ENCODE peak calls at places on chromosomes 13 and 19, in four cellular contexts. X is neuronal stem cell, R is IMR-90, Y is mesendoderm. I is an unnamed sample.

GRCh38 chr13:26721251-26721939 is 39.2 kb downstream of the GPR12 start:
- DNase-seq in R (no peak), X (no peak), Y (no peak), I (no peak)

GRCh38 chr13:49300716-49301589 is 53.2 kb downstream of the CDADC1 start:
- DNase-seq in X (peak), R (peak), Y (peak), I (peak)

GRCh38 chr13:88670509-88670908 is 999.3 kb downstream of the SLITRK5 start:
- DNase-seq in Y (no peak), X (no peak), R (no peak), I (no peak)

GRCh38 chr19:33226550-33227241 is 1.0 kb upstream of the SLC7A10 start:
- DNase-seq in X (no peak), R (no peak), Y (peak), I (no peak)

GRCh38 chr13:89061821-89062220 is 1390.7 kb downstream of the SLITRK5 start:
- DNase-seq in Y (no peak), R (no peak), X (no peak), I (no peak)

GRCh38 chr13:110593430-110594130 is 21.8 kb upstream of the NAXD start:
- DNase-seq in R (peak), Y (peak), X (no peak), I (no peak)

GRCh38 chr19:1146418-1146711 is 27.7 kb downstream of the SBNO2 start:
- DNase-seq in Y (no peak), X (no peak), R (no peak), I (no peak)

GRCh38 chr19:24059572-24060295 is 27.3 kb upstream of the ZNF254 start:
- DNase-seq in R (no peak), X (no peak), Y (no peak), I (peak)

GRCh38 chr19:2385053-2385721 is 25.1 kb downstream of the TMPRSS9 start:
- DNase-seq in X (no peak), Y (peak), R (peak), I (peak)

GRCh38 chr19:51621178-51621577 is 9.0 kb downstream of the SIGLEC5 start:
- DNase-seq in Y (no peak), R (no peak), X (no peak), I (no peak)

GRCh38 chr13:33053397-33054066 is 37.3 kb downstream of the KL start:
- DNase-seq in Y (no peak), R (no peak), X (no peak), I (peak)

GRCh38 chr13:66528903-66529576 is 701.1 kb downstream of the PCDH9 start:
- DNase-seq in X (no peak), R (no peak), Y (no peak), I (no peak)

GRCh38 chr19:18607222-18608101 is 863 bp upstream of the CRLF1 start:
- DNase-seq in X (no peak), Y (no peak), R (no peak), I (no peak)

GRCh38 chr19:51020988-51021651 is 1.6 kb upstream of the KLK10 start:
- DNase-seq in X (peak), R (peak), Y (peak), I (peak)

DNA sequence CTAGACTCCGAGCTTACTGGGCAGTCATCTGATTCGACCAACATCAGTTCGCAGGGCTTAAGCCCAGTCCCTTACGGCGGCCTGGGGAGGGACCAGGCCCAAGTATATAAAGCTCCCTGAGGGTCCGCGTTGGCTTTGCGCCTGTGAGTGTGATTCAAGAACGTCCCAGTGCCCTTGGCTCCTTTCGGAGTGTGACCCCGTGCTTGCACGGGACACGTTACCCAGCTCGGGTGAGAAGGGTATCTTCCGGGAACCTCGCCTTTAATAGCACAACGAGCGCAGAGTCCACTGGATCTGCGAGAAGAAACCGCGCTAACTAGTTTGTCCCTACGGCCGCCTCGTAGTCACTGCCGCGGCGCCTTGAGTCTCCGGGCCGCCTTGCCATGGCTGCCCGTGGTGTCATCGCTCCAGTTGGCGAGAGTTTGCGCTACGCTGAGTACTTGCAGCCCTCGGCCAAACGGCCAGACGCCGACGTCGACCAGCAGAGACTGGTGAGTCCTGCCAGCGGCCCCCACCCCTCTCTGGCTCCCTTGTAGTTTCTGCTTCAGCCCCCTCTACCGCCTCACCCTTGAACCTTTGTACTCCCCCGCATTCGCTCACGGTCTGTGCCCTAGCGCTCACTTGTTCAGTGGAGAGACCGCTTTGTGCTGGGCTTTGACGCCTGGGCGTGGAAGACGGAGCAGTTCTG is at the start of gene DNAJC15:
- DNase-seq in Y (peak), X (peak), R (peak), I (peak)
- H2AK5ac ChIP-seq in Y (no peak), X (peak), R (peak), I (peak)

GRCh38 chr19:39771751-39772150 is 6.9 kb upstream of the LEUTX start:
- DNase-seq in Y (peak), R (no peak), X (no peak), I (peak)
- H3K4me3 ChIP-seq in Y (no peak), R (no peak), X (no peak), I (no peak)

DNA sequence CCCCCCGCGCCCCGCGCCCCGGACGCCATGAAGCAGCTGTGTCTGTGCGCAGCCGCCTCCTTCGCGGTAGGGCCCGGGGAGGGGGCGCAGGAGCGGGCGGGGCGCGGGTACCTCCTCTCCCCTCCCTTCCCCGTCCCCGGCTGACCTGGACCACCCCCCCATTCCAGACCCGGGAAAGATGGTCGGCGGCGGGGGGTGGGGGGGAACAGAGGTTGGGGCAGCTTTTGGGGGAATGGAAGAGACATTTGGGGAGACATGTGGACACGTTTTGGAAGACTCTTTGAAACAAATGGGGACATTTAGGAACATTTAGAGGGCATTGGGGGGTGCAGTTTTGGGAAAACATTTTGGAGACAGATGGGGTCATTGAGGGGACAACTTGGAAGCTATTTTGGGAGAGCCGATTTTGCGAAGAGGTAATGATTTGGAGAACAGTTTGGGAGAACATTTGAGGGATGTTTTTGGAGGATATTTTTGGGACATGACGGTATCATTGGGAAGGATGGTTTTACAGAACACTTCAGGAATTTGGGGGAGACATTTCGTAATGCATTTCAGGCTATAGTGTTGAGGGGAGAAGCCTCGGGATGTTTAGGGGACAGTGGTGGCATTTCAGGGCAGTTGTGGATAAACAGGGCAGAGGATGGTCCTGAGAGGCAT is 16.1 kb downstream of the ANKRD24 start:
- DNase-seq in R (no peak), Y (no peak), X (no peak), I (no peak)
- H2BK120ac ChIP-seq in R (no peak), Y (no peak), X (no peak), I (no peak)

DNA sequence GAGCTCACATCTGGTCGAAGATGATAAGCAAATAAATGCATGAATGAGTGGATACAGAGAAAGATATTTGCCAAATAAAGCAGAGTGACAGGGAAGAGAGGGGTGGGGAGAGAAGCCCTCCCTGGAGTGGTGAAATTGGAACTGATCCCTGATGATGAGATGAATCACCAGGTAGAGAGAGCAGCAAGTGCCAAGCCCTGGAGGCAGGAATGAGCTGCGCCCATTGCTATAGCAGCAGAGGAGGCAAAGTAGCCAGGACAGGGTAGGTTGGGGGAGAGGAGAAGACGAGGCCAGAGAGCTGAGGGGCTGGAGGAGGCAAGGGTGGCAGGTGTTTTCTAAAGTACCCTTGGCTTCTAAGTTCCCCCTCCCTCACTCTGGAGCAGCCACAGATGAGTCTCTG is 13.7 kb downstream of the FXYD5 start:
- DNase-seq in R (no peak), Y (no peak), X (no peak), I (peak)
- H2AK5ac ChIP-seq in R (no peak), Y (no peak), X (no peak), I (no peak)

I was measured in trophoblast cell.